ENCODE peak calls at places on chromosomes 7 and 10, in seven cellular contexts. K is cardiac muscle cell, I is endodermal cell, R is lower lobe of right lung, N is adrenal gland, A is lung, P is H9. O is an unnamed sample.
A peak's percentile ranks its signal among the peaks of the same experiment; 100 is the strongest.

GRCh38 chr7:36487756-36488336 is 98.2 kb downstream of the ANLN start:
- DNase-seq in N (no peak), A (no peak), K (peak; percentile 75), P (no peak), I (no peak), R (no peak), O (peak; percentile 34)

GRCh38 chr7:157355784-157356511 is 19.1 kb downstream of the DNAJB6 start:
- DNase-seq in N (peak; percentile 56), I (no peak), R (no peak), P (no peak), A (no peak), K (no peak), O (no peak)

GRCh38 chr7:134932707-134933370 is 53.5 kb upstream of the AGBL3 start:
- DNase-seq in P (no peak), K (peak; percentile 88), A (no peak), N (peak; percentile 29), R (no peak), I (no peak), O (no peak)

GRCh38 chr10:18918545-18918944 is 130.1 kb upstream of the MALRD1 start:
- DNase-seq in N (no peak), A (no peak), K (peak; percentile 5), P (no peak), I (no peak), R (no peak), O (no peak)

GRCh38 chr10:122343135-122343800 is 31.2 kb upstream of the PLEKHA1 start:
- DNase-seq in A (no peak), P (no peak), R (no peak), I (peak; percentile 42), N (no peak), K (no peak), O (no peak)

GRCh38 chr10:103592186-103593021 is 98.9 kb downstream of the NEURL1 start:
- DNase-seq in N (peak; percentile 42), A (no peak), P (peak; percentile 77), I (peak; percentile 88), K (peak; percentile 53), R (no peak), O (peak; percentile 83)

GRCh38 chr7:34133983-34134782 is 228.8 kb downstream of the BMPER start:
- DNase-seq in R (no peak), N (peak; percentile 54), P (peak; percentile 81), A (peak; percentile 55), I (peak; percentile 95), K (peak; percentile 87), O (peak; percentile 72)

GRCh38 chr7:27152816-27153486 is 568 bp upstream of the HOXA3 start:
- DNase-seq in K (no peak), N (no peak), A (no peak), P (peak; percentile 25), I (peak; percentile 48), R (peak; percentile 48), O (no peak)

GRCh38 chr7:104980969-104981670 is 32.9 kb upstream of the KMT2E start:
- DNase-seq in A (no peak), I (no peak), K (peak; percentile 66), P (no peak), R (no peak), N (no peak), O (no peak)

GRCh38 chr10:72223743-72224101 is 7.6 kb upstream of the ASCC1 start:
- DNase-seq in N (no peak), K (no peak), A (no peak), I (no peak), P (no peak), R (no peak), O (no peak)

GRCh38 chr10:43049081-43049551 is 27.8 kb upstream of the RET start:
- DNase-seq in I (peak; percentile 46), R (peak; percentile 19), N (no peak), A (no peak), K (no peak), P (no peak), O (no peak)

GRCh38 chr10:110010076-110011069 is 2.6 kb downstream of the ADD3 start:
- DNase-seq in A (no peak), P (no peak), R (no peak), K (no peak), N (no peak), I (no peak), O (no peak)

GRCh38 chr10:74145133-74145532 is 5.5 kb downstream of the AP3M1 start:
- DNase-seq in N (no peak), K (peak; percentile 80), A (no peak), P (no peak), I (no peak), R (no peak), O (no peak)

GRCh38 chr10:73907841-73908517 is 3.0 kb upstream of the PLAU start:
- DNase-seq in N (peak; percentile 33), R (peak; percentile 67), P (no peak), A (peak; percentile 42), K (peak; percentile 63), I (no peak), O (peak; percentile 46)

GRCh38 chr7:157575181-157575580 is 238.4 kb downstream of the DNAJB6 start:
- DNase-seq in R (no peak), K (no peak), I (no peak), N (no peak), A (no peak), P (no peak), O (no peak)

GRCh38 chr7:336810-337566 is 47.0 kb downstream of the FOXL3 start:
- DNase-seq in I (no peak), N (no peak), K (no peak), A (no peak), R (no peak), P (no peak), O (no peak)

GRCh38 chr10:1425886-1426285 is 311.4 kb downstream of the ADARB2 start:
- DNase-seq in R (no peak), K (no peak), A (no peak), P (no peak), N (no peak), I (no peak), O (no peak)

GRCh38 chr7:40507166-40507565 is 372.4 kb downstream of the SUGCT start:
- DNase-seq in R (no peak), N (no peak), A (no peak), I (no peak), K (no peak), P (no peak), O (no peak)

GRCh38 chr10:119333146-119333792 is 125.9 kb downstream of the GRK5 start:
- DNase-seq in P (no peak), R (no peak), K (no peak), I (peak; percentile 71), N (no peak), A (no peak), O (no peak)

GRCh38 chr7:148882668-148883232 is 1.3 kb downstream of the EZH2 start:
- DNase-seq in I (no peak), P (no peak), A (no peak), N (no peak), R (no peak), K (peak; percentile 3), O (peak; percentile 67)

DNA sequence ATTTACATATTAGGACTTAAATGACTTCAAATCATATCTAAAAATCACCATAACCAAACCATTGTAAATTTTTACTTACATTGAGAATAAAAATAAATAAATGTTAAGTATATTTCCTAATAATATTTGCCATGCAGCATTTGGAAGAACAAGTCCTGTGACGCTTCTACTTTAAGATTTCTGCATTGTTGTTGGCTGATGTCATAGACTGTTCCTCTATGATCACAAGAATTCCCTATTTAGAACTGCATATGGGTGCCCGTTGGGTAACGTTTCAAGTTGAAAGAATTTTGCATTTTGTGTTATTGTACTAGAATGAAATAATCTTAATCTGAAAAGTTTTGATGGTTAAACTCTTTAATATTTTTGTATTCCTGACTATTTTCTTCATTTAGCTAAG is 5.1 kb upstream of the ITGB1 start:
- DNase-seq in P (no peak), N (no peak), K (peak; percentile 89), R (no peak), A (no peak), I (no peak), O (no peak)
- H3K27ac ChIP-seq in P (peak overlapping the region; percentile 89), N (no peak overlapping the region), K (peak overlapping the region; percentile 75), R (no peak overlapping the region), A (no peak overlapping the region), I (no peak overlapping the region), O (no peak overlapping the region)

DNA sequence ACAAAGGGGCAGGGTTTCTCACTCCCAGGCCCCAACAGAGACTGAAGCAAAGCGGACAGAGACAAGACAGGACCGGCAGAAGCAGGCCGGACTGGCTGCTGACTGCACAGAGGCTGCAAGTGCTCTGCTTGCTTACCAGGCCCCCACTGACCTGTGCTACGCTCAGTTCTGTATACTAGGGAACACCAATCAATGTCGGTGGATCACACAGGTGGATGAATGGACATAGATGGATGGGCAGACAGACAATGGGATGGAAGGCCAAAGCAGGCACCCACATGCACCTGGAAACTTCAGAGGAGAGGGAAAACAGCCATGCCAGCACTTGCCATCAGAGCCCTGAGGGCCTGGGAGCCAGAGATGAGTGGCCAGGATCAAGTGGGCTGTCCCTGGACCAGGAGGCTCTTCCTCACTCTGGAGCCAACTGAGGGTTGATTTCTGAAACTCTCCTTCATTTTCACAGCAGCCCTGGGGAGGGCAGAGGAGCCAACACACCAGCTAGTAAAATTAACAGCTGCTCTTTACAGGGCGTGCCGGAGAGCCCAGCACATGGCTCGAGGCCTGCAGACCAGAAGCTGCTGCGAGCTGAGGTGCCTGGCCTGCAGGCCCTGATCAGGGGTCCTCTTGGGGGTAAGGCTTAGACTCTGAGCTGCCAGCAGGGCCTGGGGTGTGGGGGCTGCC is 243.6 kb downstream of the KCNMA1 start:
- DNase-seq in N (no peak), A (no peak), R (no peak), K (no peak), I (peak; percentile 37), P (no peak), O (peak; percentile 60)
- H3K4me1 ChIP-seq in N (peaks cover 7% of the 10 kb centered on the region), A (no peaks in the 10 kb centered on the region), R (peaks cover 15% of the 10 kb centered on the region), K (peaks cover 10% of the 10 kb centered on the region), I (peaks cover 17% of the 10 kb centered on the region), P (peaks cover 5% of the 10 kb centered on the region), O (peaks cover 52% of the 10 kb centered on the region)

DNA sequence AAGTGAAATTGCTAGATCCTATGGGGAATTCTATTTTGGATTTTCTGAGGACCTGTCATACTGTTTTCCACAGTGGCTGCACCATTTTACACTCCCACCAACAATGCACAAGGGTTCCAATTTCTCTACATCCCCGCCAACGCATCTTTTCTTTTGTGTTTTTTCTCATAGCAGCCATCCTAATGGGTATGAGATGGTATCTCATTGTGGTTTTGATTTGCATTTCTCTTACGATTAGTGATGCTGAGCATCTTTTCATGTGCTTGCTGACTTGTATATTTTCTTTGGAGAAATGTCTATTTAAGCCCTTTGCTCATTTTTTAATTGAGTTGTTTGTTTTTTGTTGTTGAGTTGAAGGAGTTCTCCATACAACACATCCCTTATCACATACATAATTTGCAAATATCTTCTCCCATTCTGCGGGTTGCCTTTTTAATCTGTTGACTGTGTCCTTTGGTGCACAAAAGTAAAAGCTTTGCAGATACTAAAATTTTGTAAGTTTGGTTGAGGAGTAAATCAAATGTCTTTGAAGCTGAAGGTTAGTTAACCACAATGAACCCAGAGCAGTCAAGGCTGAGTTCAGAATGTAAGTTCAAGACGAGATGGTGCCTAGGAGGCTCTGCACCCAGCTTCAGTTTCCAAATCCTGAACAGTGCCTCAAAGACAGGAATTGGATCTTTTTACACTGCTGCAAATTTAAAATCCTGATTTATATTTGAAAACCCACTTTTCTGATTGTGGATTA is 195.4 kb downstream of the COBL start:
- DNase-seq in N (no peak), R (no peak), I (no peak), A (no peak), K (no peak), P (no peak), O (no peak)
- H3K27ac ChIP-seq in N (no peak overlapping the region), R (no peak overlapping the region), I (no peak overlapping the region), A (no peak overlapping the region), K (no peak overlapping the region), P (no peak overlapping the region), O (no peak overlapping the region)

DNA sequence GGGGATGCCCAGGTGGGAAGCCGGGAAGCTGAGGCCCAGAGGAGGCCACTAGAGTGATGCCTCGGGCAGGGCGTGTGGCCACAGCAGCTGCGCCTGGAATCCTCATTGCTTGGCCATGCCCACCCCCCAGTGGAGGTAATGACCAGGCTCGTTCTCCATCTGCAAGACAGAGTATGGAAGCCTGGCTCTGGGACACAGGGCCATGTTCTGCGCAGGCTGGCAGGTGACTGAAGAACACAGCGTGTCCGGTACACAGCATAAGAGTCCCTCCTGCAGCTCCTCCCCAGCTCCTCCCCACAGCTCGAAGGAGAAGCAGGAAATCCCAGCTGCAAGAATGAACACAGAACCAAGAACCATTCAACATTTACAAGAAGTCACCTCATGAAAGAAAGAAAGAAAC is 64.8 kb downstream of the SMURF1 start:
- DNase-seq in K (no peak), R (peak; percentile 52), A (no peak), N (no peak), P (no peak), I (no peak), O (no peak)
- H3K4me1 ChIP-seq in K (no peaks in the 10 kb centered on the region), R (peaks cover 46% of the 10 kb centered on the region), A (no peaks in the 10 kb centered on the region), N (peaks cover 22% of the 10 kb centered on the region), P (peaks cover 5% of the 10 kb centered on the region), I (no peaks in the 10 kb centered on the region), O (no peaks in the 10 kb centered on the region)

O was measured in SJCRH30.